ENCODE peak calls at places on chromosomes 3 and 15, in nine cellular contexts. U is A549, D is GM12878, B is spleen, F is IMR-90, C is uterus, G is GM12891, L is prostate gland, W is ovary. I is an unnamed sample.
A peak's percentile ranks its signal among the peaks of the same experiment; 100 is the strongest.

GRCh38 chr3:143769663-143770062 is 78.6 kb downstream of the SLC9A9 start:
- DNase-seq in C (no peak), B (no peak), W (no peak), G (no peak), U (no peak), D (no peak), L (no peak), F (peak; percentile 57), I (no peak)

GRCh38 chr15:77547801-77548607 is 84.7 kb downstream of the LINGO1 start:
- DNase-seq in G (no peak), D (no peak), W (no peak), F (no peak), C (no peak), B (no peak), L (no peak), U (no peak), I (no peak)

GRCh38 chr3:97705739-97706138 is 58.8 kb upstream of the ARL6 start:
- DNase-seq in G (no peak), L (no peak), U (no peak), D (no peak), W (no peak), C (no peak), F (no peak), B (no peak), I (no peak)

GRCh38 chr15:94670436-94671034 is 439.2 kb downstream of the MCTP2 start:
- DNase-seq in B (no peak), U (peak; percentile 39), C (no peak), W (no peak), D (no peak), G (peak; percentile 25), F (peak; percentile 35), L (no peak), I (no peak)

GRCh38 chr3:44021646-44022594 is 219.8 kb upstream of the TOPAZ1 start:
- DNase-seq in L (no peak), C (no peak), G (no peak), B (no peak), F (no peak), U (no peak), D (no peak), W (no peak), I (no peak)

GRCh38 chr3:192731233-192731632 is 3.9 kb upstream of the FGF12 start:
- DNase-seq in B (no peak), G (no peak), F (no peak), C (no peak), D (no peak), U (no peak), W (no peak), L (no peak), I (no peak)

GRCh38 chr3:21551019-21551418 is 200.0 kb downstream of the ZNF385D start:
- DNase-seq in G (no peak), U (no peak), C (no peak), F (no peak), D (no peak), W (no peak), L (no peak), B (no peak), I (peak; percentile 1)

GRCh38 chr15:76999996-77000395 is 5.1 kb downstream of the PSTPIP1 start:
- DNase-seq in G (no peak), F (no peak), U (no peak), L (no peak), B (peak; percentile 74), C (no peak), D (no peak), W (no peak), I (no peak)

DNA sequence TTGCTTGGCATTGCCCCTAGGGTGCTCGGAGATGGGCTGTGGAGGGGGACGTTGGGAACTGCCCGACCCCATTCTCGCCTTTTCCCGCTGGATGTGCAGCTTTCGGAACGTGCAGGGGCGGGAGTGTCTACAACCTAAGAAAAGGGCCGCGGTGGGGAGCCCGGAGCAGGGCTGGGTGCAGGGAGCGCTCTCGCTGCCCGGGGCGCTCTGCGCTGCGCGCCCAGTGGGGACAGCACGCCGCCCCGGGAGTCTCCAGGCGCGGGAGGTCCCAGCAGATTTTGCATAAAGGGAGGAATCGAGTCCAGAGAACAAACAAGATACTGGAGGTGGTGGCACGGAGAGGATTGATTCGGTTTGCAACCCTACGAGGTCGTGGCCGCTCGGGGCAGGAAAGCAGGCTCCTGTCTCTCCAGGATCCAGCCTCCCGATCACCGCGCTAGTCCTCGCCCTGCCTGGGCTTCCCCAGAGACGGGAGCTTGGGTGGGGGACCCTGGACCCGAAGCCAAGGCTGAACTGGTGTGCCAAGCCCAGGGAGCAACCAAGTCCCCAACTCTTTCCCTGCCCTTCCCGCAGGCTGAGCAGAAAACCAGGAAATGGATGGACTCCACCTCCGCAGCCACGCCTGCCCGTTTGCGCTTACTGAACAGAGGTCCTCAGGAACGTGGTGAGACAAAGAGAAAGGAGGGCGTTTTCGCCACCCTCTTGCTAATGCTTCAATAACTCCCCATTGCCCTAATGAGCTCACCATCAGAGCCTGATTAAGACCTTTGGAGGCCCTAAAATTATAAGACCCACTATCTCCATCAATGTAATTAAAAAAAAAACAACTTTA is 59.7 kb downstream of the NOX5 start:
- DNase-seq in F (peak; percentile 54), G (no peak), B (no peak), W (peak; percentile 52), C (peak; percentile 28), U (peak; percentile 86), L (peak; percentile 51), D (no peak), I (peak; percentile 54)
- TF ChIP-seq POLR2A in F (no peak), G (no peak), B (no peak), W (no peak), C (no peak), U (peak; percentile 93), L (no peak), D (no peak), I (peak; percentile 69)

GRCh38 chr3:135966349-135966695 is 794 bp downstream of the PPP2R3A start:
- DNase-seq in B (peak; percentile 79), W (peak; percentile 77), C (no peak), F (no peak), G (no peak), D (no peak), U (no peak), L (no peak), I (no peak)

GRCh38 chr3:135965129-135965505 is 411 bp upstream of the PPP2R3A start:
- DNase-seq in G (no peak), L (no peak), W (no peak), B (no peak), C (no peak), F (peak; percentile 26), D (no peak), U (no peak), I (no peak)

GRCh38 chr3:135966875-135967274 is 1.3 kb downstream of the PPP2R3A start:
- DNase-seq in L (no peak), F (no peak), B (no peak), D (no peak), U (no peak), G (no peak), W (no peak), C (no peak), I (no peak)

GRCh38 chr3:135964160-135964955 is 1.2 kb upstream of the PPP2R3A start:
- DNase-seq in D (no peak), F (no peak), U (no peak), G (no peak), W (no peak), C (no peak), B (no peak), L (no peak), I (no peak)

DNA sequence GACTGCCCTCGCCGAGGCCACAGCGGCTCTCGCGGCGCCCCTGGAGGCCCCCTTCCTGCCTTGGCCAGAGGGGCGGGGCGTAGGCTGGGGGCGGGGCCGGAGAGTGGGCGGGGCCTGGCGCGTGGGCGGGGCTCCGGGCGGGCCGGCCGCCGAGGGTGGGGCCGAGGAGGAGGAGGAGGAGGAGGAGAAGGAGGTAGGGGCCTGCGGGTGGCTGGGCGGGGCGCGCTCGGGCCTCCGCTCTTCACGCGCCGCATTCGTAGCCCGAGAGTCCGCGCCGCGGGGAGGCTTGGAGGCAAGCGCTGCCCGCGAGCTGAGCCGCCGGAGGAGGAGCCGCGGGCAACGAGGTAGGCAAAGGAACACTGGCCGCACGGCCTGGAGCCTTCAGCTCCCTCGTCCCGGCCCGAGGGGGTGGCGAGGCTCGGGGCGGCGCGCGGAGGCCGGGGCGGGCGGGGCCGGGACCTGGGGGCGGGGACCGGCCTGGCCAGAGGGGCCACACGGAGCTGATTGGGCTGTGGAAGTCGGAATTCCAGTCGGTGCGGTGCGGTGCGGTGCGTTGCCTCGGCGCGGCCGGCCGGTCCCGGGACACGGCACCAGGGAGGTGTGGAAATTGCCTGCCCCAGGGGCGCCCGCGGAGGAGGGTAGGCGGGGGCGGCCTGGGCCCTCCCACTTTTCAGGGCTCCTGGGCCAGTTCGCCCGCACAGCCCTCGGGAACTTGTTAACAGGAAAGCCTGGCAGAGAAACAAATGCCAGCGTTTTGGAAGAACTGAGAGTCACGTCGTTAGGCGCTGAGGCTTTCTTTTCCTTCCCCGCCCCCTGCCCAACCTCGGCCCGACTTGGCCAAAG is at the start of gene PPP2R3A:
- DNase-seq in L (peak; percentile 74), C (peak; percentile 85), U (peak; percentile 43), W (peak; percentile 94), F (peak; percentile 80), G (peak; percentile 71), B (peak; percentile 88), D (no peak), I (peak; percentile 67)
- TF ChIP-seq POLR2A in L (peak; percentile 60), C (peak; percentile 31), U (no peak), W (no peak), F (peak; percentile 78), G (no peak), B (no peak), D (no peak), I (peak; percentile 48)

DNA sequence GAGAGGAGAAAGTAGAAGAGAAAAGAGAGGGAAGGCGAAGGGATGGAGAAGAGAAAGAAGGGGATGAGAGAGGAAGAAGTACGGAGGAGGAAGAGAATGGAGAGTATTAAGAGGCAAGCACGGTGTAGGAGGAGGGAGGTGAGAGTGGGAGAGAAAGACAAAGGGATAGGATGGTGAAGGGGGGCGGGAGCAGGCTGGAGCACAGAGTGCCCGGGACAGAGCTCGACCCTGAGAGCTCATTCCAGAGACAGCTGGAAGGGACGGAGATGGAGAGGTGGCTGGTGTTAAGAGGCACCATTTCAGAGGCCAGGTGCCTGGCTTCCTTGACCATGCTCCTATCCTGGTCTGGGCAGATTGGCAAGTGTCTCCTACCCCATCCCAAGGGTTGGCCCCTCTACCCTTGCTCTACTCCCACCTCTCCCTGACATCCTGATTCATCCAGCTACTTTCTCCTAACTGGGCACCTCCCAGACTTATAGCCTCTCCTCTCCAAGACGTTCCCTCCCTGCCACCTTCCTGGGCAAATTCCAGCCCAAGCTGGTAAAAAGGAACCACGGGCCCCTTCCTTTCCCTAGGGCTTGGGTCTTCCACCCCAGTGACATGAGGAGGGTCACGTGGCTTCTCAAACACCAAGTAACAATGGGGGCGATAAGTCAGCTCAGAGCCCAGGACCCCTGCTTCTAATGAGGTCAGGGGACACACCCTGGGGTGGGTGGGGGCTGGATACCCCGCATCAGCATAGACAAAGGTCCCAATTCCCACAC is 1.2 kb downstream of the CLCN2 start:
- DNase-seq in L (no peak), F (no peak), C (no peak), B (no peak), U (no peak), W (peak; percentile 43), D (no peak), G (no peak), I (no peak)
- TF ChIP-seq POLR2A in L (no peak), F (no peak), C (no peak), B (no peak), U (no peak), W (no peak), D (no peak), G (no peak), I (no peak)

GRCh38 chr3:129278439-129278969 is at the start of gene HMCES:
- DNase-seq in C (peak; percentile 90), L (peak; percentile 92), F (peak; percentile 81), B (peak; percentile 99), W (peak; percentile 94), U (peak; percentile 77), G (peak; percentile 68), D (peak; percentile 31), I (peak; percentile 94)
- TF ChIP-seq POLR2A in C (peak; percentile 87), L (peak; percentile 86), F (no peak), B (no peak), W (peak; percentile 66), U (no peak), G (no peak), D (peak; percentile 88), I (peak; percentile 78)

GRCh38 chr3:155070932-155071387 is 9.2 kb upstream of the MME start:
- DNase-seq in B (no peak), L (no peak), U (no peak), F (peak; percentile 99), D (no peak), W (no peak), G (no peak), C (no peak), I (peak; percentile 40)
- TF ChIP-seq POLR2A in B (no peak), L (no peak), U (no peak), F (peak; percentile 18), D (no peak), W (no peak), G (no peak), C (no peak), I (no peak)

I was measured in H54.